ENCODE peak calls at places on chromosomes 12 and 14, in seven cellular contexts. O, M, W, X, T, K and A are unnamed samples.

GRCh38 chr12:123076604-123077297 is 74.1 kb downstream of the PITPNM2 start:
- DNase-seq in M (peak; percentile 30), W (no peak), X (no peak), K (no peak), T (peak; percentile 69), O (no peak), A (no peak)

GRCh38 chr12:96882862-96883261 is 24.2 kb upstream of the NEDD1 start:
- DNase-seq in X (no peak), W (no peak), M (peak; percentile 91), T (no peak), K (peak; percentile 73), O (no peak), A (no peak)

GRCh38 chr14:24339284-24340151 is at the start of gene RIPK3:
- DNase-seq in O (no peak), T (peak; percentile 81), K (no peak), M (peak; percentile 42), X (peak; percentile 79), W (no peak), A (no peak)

GRCh38 chr12:15823360-15824128 is 34.4 kb upstream of the EPS8 start:
- DNase-seq in K (no peak), M (no peak), O (no peak), T (no peak), W (no peak), X (no peak), A (no peak)

GRCh38 chr14:94458558-94459200 is 6.1 kb upstream of the SERPINA11 start:
- DNase-seq in T (no peak), X (no peak), W (no peak), M (peak; percentile 3), O (no peak), K (peak; percentile 67), A (no peak)

GRCh38 chr12:120800665-120801064 is 75.0 kb downstream of the ACADS start:
- DNase-seq in X (no peak), O (no peak), T (no peak), W (no peak), K (no peak), M (no peak), A (no peak)

GRCh38 chr14:74706101-74706500 is 6.8 kb downstream of the AREL1 start:
- DNase-seq in W (no peak), O (no peak), K (no peak), T (no peak), X (no peak), M (no peak), A (no peak)

GRCh38 chr12:71639341-71639760 is 24.3 kb downstream of the ZFC3H1 start:
- DNase-seq in T (peak; percentile 6), K (no peak), X (peak; percentile 18), W (no peak), O (peak; percentile 13), M (peak; percentile 17), A (no peak)

GRCh38 chr12:104986022-104986941 is at the start of gene NOPCHAP1:
- DNase-seq in W (peak; percentile 40), X (peak; percentile 95), O (peak; percentile 96), K (peak; percentile 80), T (peak; percentile 92), M (peak; percentile 95), A (no peak)

GRCh38 chr12:2267624-2268477 is 215.1 kb downstream of the CACNA1C start:
- DNase-seq in W (no peak), X (peak; percentile 75), O (no peak), K (no peak), T (peak; percentile 11), M (peak; percentile 88), A (no peak)

GRCh38 chr12:4604684-4605193 is 42.7 kb downstream of the DYRK4 start:
- DNase-seq in W (peak; percentile 70), T (peak; percentile 86), M (peak; percentile 93), K (peak; percentile 92), X (peak; percentile 80), O (peak; percentile 63), A (no peak)

GRCh38 chr12:63889721-63890509 is 45.4 kb downstream of the SRGAP1 start:
- DNase-seq in T (no peak), K (no peak), X (no peak), W (no peak), M (no peak), O (no peak), A (no peak)

GRCh38 chr14:75077794-75078193 is 8.4 kb downstream of the ZC2HC1C start:
- DNase-seq in T (no peak), W (no peak), K (no peak), O (no peak), M (no peak), X (no peak), A (no peak)

GRCh38 chr12:106705971-106706370 is 68.5 kb upstream of the RIC8B start:
- DNase-seq in K (no peak), T (no peak), O (no peak), W (no peak), X (no peak), M (no peak), A (no peak)

GRCh38 chr12:68788554-68789143 is 19.3 kb upstream of the MDM2 start:
- DNase-seq in K (no peak), M (no peak), T (no peak), W (no peak), O (no peak), X (no peak), A (no peak)

GRCh38 chr14:21068521-21069387 is 1.4 kb upstream of the ARHGEF40 start:
- DNase-seq in X (peak; percentile 80), W (no peak), O (peak; percentile 67), T (peak; percentile 74), M (peak; percentile 83), K (peak; percentile 67), A (no peak)

GRCh38 chr12:56243731-56244181 is 13.9 kb downstream of the SLC39A5 start:
- DNase-seq in T (no peak), W (no peak), X (no peak), O (no peak), M (peak; percentile 44), K (no peak), A (no peak)

GRCh38 chr12:112577473-112578334 is 159.0 kb downstream of the PTPN11 start:
- DNase-seq in T (peak; percentile 34), M (no peak), W (no peak), K (no peak), X (peak; percentile 70), O (no peak), A (no peak)

GRCh38 chr12:106234513-106234912 is 13.3 kb downstream of the CKAP4 start:
- DNase-seq in O (no peak), M (peak; percentile 47), T (no peak), W (no peak), K (peak; percentile 13), X (no peak), A (no peak)

GRCh38 chr12:113273053-113273725 is 51.9 kb downstream of the TPCN1 start:
- DNase-seq in W (no peak), K (peak; percentile 36), T (no peak), X (peak; percentile 49), M (peak; percentile 29), O (no peak), A (no peak)